ENCODE peak calls at places on chromosomes 12 and 14, in eight cellular contexts. One of them, this sample, is unnamed.

GRCh38 chr12:74985986-74986319 is 223.7 kb downstream of the KCNC2 start:
- DNase-seq in right atrium auricular region: no peak
- DNase-seq in fibroblast of lung: no peak
- DNase-seq in cardiac fibroblast: no peak
- DNase-seq in AG04450: no peak
- DNase-seq in A673: no peak
- DNase-seq in foreskin fibroblast: no peak
- DNase-seq in kidney: peak; percentile 34
- DNase-seq in this sample: no peak

GRCh38 chr14:60807971-60808370 is 73.4 kb downstream of the MNAT1 start:
- DNase-seq in right atrium auricular region: no peak
- DNase-seq in fibroblast of lung: peak; percentile 16
- DNase-seq in cardiac fibroblast: peak; percentile 22
- DNase-seq in AG04450: no peak
- DNase-seq in A673: no peak
- DNase-seq in foreskin fibroblast: no peak
- DNase-seq in kidney: no peak
- DNase-seq in this sample: no peak

GRCh38 chr14:68278568-68279436 is 459.2 kb downstream of the RAD51B start:
- DNase-seq in right atrium auricular region: no peak
- DNase-seq in fibroblast of lung: peak; percentile 85
- DNase-seq in cardiac fibroblast: peak; percentile 54
- DNase-seq in AG04450: no peak
- DNase-seq in A673: no peak
- DNase-seq in foreskin fibroblast: peak; percentile 76
- DNase-seq in kidney: no peak
- DNase-seq in this sample: peak; percentile 36

GRCh38 chr14:62957562-62957961 is 87.7 kb downstream of the KCNH5 start:
- DNase-seq in right atrium auricular region: no peak
- DNase-seq in fibroblast of lung: peak; percentile 100
- DNase-seq in cardiac fibroblast: peak; percentile 96
- DNase-seq in AG04450: peak; percentile 94
- DNase-seq in A673: no peak
- DNase-seq in foreskin fibroblast: peak; percentile 92
- DNase-seq in kidney: no peak
- DNase-seq in this sample: no peak

GRCh38 chr14:94754391-94754942 is 15.4 kb downstream of the GSC start:
- DNase-seq in right atrium auricular region: no peak
- DNase-seq in fibroblast of lung: no peak
- DNase-seq in cardiac fibroblast: no peak
- DNase-seq in AG04450: no peak
- DNase-seq in A673: no peak
- DNase-seq in foreskin fibroblast: no peak
- DNase-seq in kidney: no peak
- DNase-seq in this sample: no peak

GRCh38 chr14:81938341-81938740 is 404.7 kb upstream of the SEL1L start:
- DNase-seq in right atrium auricular region: no peak
- DNase-seq in fibroblast of lung: no peak
- DNase-seq in cardiac fibroblast: no peak
- DNase-seq in AG04450: no peak
- DNase-seq in A673: no peak
- DNase-seq in foreskin fibroblast: no peak
- DNase-seq in kidney: no peak
- DNase-seq in this sample: no peak

GRCh38 chr12:15858348-15858747 is 23.8 kb upstream of the STRAP start:
- DNase-seq in right atrium auricular region: no peak
- DNase-seq in fibroblast of lung: no peak
- DNase-seq in cardiac fibroblast: no peak
- DNase-seq in AG04450: no peak
- DNase-seq in A673: peak; percentile 43
- DNase-seq in foreskin fibroblast: no peak
- DNase-seq in kidney: no peak
- DNase-seq in this sample: no peak

GRCh38 chr12:94616217-94616729 is 34.1 kb downstream of the TMCC3 start:
- DNase-seq in right atrium auricular region: no peak
- DNase-seq in fibroblast of lung: peak; percentile 21
- DNase-seq in cardiac fibroblast: no peak
- DNase-seq in AG04450: no peak
- DNase-seq in A673: no peak
- DNase-seq in foreskin fibroblast: peak; percentile 24
- DNase-seq in kidney: no peak
- DNase-seq in this sample: no peak

GRCh38 chr14:75822522-75823288 is 159.1 kb downstream of the TGFB3 start:
- DNase-seq in right atrium auricular region: no peak
- DNase-seq in fibroblast of lung: peak; percentile 93
- DNase-seq in cardiac fibroblast: peak; percentile 76
- DNase-seq in AG04450: peak; percentile 46
- DNase-seq in A673: no peak
- DNase-seq in foreskin fibroblast: peak; percentile 82
- DNase-seq in kidney: no peak
- DNase-seq in this sample: no peak

GRCh38 chr14:106790189-106791036 is 1264.0 kb downstream of the TMEM121 start:
- DNase-seq in right atrium auricular region: no peak
- DNase-seq in fibroblast of lung: no peak
- DNase-seq in cardiac fibroblast: peak; percentile 15
- DNase-seq in AG04450: no peak
- DNase-seq in A673: peak; percentile 73
- DNase-seq in foreskin fibroblast: no peak
- DNase-seq in kidney: peak; percentile 79
- DNase-seq in this sample: peak; percentile 89

GRCh38 chr14:65575389-65575788 is 162.9 kb downstream of the FUT8 start:
- DNase-seq in right atrium auricular region: no peak
- DNase-seq in fibroblast of lung: no peak
- DNase-seq in cardiac fibroblast: no peak
- DNase-seq in AG04450: no peak
- DNase-seq in A673: no peak
- DNase-seq in foreskin fibroblast: no peak
- DNase-seq in kidney: no peak
- DNase-seq in this sample: no peak

GRCh38 chr14:32808574-32809098 is 130.0 kb upstream of the NPAS3 start:
- DNase-seq in right atrium auricular region: no peak
- DNase-seq in fibroblast of lung: peak; percentile 69
- DNase-seq in cardiac fibroblast: peak; percentile 69
- DNase-seq in AG04450: no peak
- DNase-seq in A673: peak; percentile 55
- DNase-seq in foreskin fibroblast: peak; percentile 59
- DNase-seq in kidney: no peak
- DNase-seq in this sample: no peak

GRCh38 chr12:38469689-38470088 is 153.1 kb downstream of the ALG10B start:
- DNase-seq in right atrium auricular region: no peak
- DNase-seq in fibroblast of lung: no peak
- DNase-seq in cardiac fibroblast: no peak
- DNase-seq in AG04450: no peak
- DNase-seq in A673: no peak
- DNase-seq in foreskin fibroblast: no peak
- DNase-seq in kidney: no peak
- DNase-seq in this sample: no peak

GRCh38 chr14:95609398-95609990 is 74.6 kb downstream of the GLRX5 start:
- DNase-seq in right atrium auricular region: no peak
- DNase-seq in fibroblast of lung: no peak
- DNase-seq in cardiac fibroblast: peak; percentile 29
- DNase-seq in AG04450: no peak
- DNase-seq in A673: peak; percentile 79
- DNase-seq in foreskin fibroblast: peak; percentile 38
- DNase-seq in kidney: no peak
- DNase-seq in this sample: no peak

GRCh38 chr12:93425736-93426363 is 15.9 kb downstream of the UBE2N start:
- DNase-seq in right atrium auricular region: no peak
- DNase-seq in fibroblast of lung: no peak
- DNase-seq in cardiac fibroblast: no peak
- DNase-seq in AG04450: no peak
- DNase-seq in A673: no peak
- DNase-seq in foreskin fibroblast: no peak
- DNase-seq in kidney: no peak
- DNase-seq in this sample: no peak

GRCh38 chr12:112716099-112717093 is 75.2 kb upstream of the RPH3A start:
- DNase-seq in right atrium auricular region: no peak
- DNase-seq in fibroblast of lung: no peak
- DNase-seq in cardiac fibroblast: peak; percentile 15
- DNase-seq in AG04450: no peak
- DNase-seq in A673: peak; percentile 42
- DNase-seq in foreskin fibroblast: no peak
- DNase-seq in kidney: no peak
- DNase-seq in this sample: no peak

GRCh38 chr12:51013441-51013840 is 12.7 kb downstream of the SLC11A2 start:
- DNase-seq in right atrium auricular region: no peak
- DNase-seq in fibroblast of lung: no peak
- DNase-seq in cardiac fibroblast: no peak
- DNase-seq in AG04450: no peak
- DNase-seq in A673: no peak
- DNase-seq in foreskin fibroblast: no peak
- DNase-seq in kidney: no peak
- DNase-seq in this sample: no peak
- H3K4me3 ChIP-seq in right atrium auricular region: no peak overlapping the region
- H3K4me3 ChIP-seq in fibroblast of lung: no peak overlapping the region
- H3K4me3 ChIP-seq in cardiac fibroblast: no peak overlapping the region
- H3K4me3 ChIP-seq in AG04450: no peak overlapping the region
- H3K4me3 ChIP-seq in A673: no peak overlapping the region
- H3K4me3 ChIP-seq in foreskin fibroblast: no peak overlapping the region
- H3K4me3 ChIP-seq in kidney: no peak overlapping the region
- H3K4me3 ChIP-seq in this sample: no peak overlapping the region

DNA sequence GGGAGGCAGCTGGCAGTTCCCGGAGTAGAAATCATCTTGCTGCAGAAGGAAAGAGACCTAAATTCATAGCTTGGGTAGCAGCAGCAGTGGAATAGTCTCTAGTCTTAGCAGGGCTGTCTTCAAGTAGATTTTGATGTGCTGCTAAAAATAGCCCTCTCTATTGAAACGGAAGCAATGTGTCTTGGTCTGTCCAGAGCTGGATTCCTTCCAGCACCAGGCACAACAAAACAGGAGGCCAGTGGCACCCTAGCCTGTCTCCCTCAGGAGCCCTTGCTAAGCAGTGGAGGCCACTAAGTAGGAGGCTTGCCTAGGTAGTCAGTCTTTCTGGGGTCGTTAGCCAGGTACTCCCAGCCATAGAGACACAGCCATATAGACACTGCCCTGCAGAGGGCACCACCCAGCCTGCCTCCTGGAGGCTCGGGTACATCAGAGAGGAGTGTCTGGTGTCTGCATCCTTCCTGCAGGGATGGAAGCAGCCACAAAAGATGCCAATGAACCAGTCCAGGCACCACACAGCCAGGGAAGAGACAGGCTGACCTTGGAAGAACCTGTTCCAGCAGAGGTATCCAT is 97.5 kb downstream of the CRACR2A start:
- DNase-seq in right atrium auricular region: no peak
- DNase-seq in fibroblast of lung: no peak
- DNase-seq in cardiac fibroblast: peak; percentile 25
- DNase-seq in AG04450: no peak
- DNase-seq in A673: peak; percentile 22
- DNase-seq in foreskin fibroblast: peak; percentile 40
- DNase-seq in kidney: no peak
- DNase-seq in this sample: no peak
- TF ChIP-seq CTCF in right atrium auricular region: no peak
- TF ChIP-seq CTCF in fibroblast of lung: peak; percentile 17
- TF ChIP-seq CTCF in cardiac fibroblast: peak; percentile 48
- TF ChIP-seq CTCF in AG04450: peak; percentile 38
- TF ChIP-seq CTCF in A673: peak; percentile 51
- TF ChIP-seq CTCF in foreskin fibroblast: peak; percentile 28
- TF ChIP-seq CTCF in kidney: no peak
- TF ChIP-seq CTCF in this sample: no peak

GRCh38 chr12:49187184-49187583 is 1.7 kb downstream of the TUBA1A start:
- DNase-seq in right atrium auricular region: peak; percentile 70
- DNase-seq in fibroblast of lung: peak; percentile 68
- DNase-seq in cardiac fibroblast: peak; percentile 62
- DNase-seq in AG04450: no peak
- DNase-seq in A673: peak; percentile 52
- DNase-seq in foreskin fibroblast: peak; percentile 74
- DNase-seq in kidney: no peak
- DNase-seq in this sample: peak; percentile 87

GRCh38 chr12:49190317-49190716 is 1.4 kb upstream of the TUBA1A start:
- DNase-seq in right atrium auricular region: no peak
- DNase-seq in fibroblast of lung: peak; percentile 30
- DNase-seq in cardiac fibroblast: no peak
- DNase-seq in AG04450: no peak
- DNase-seq in A673: no peak
- DNase-seq in foreskin fibroblast: no peak
- DNase-seq in kidney: no peak
- DNase-seq in this sample: no peak

GRCh38 chr12:49188205-49188915 is 520 bp downstream of the TUBA1A start:
- DNase-seq in right atrium auricular region: peak; percentile 85
- DNase-seq in fibroblast of lung: peak; percentile 54
- DNase-seq in cardiac fibroblast: peak; percentile 79
- DNase-seq in AG04450: no peak
- DNase-seq in A673: peak; percentile 81
- DNase-seq in foreskin fibroblast: peak; percentile 87
- DNase-seq in kidney: peak; percentile 94
- DNase-seq in this sample: peak; percentile 98

GRCh38 chr12:49188916-49189367 is at the start of gene TUBA1A:
- DNase-seq in right atrium auricular region: peak; percentile 98
- DNase-seq in fibroblast of lung: peak; percentile 100
- DNase-seq in cardiac fibroblast: peak; percentile 100
- DNase-seq in AG04450: peak; percentile 99
- DNase-seq in A673: peak; percentile 100
- DNase-seq in foreskin fibroblast: peak; percentile 99
- DNase-seq in kidney: peak; percentile 96
- DNase-seq in this sample: peak; percentile 98

GRCh38 chr12:49189731-49190314 is 943 bp upstream of the TUBA1A start:
- DNase-seq in right atrium auricular region: no peak
- DNase-seq in fibroblast of lung: peak; percentile 6
- DNase-seq in cardiac fibroblast: peak; percentile 22
- DNase-seq in AG04450: no peak
- DNase-seq in A673: no peak
- DNase-seq in foreskin fibroblast: no peak
- DNase-seq in kidney: no peak
- DNase-seq in this sample: peak; percentile 26
- H3K4me3 ChIP-seq in right atrium auricular region: peak overlapping the region; percentile 81
- H3K4me3 ChIP-seq in fibroblast of lung: peak overlapping the region; percentile 87
- H3K4me3 ChIP-seq in cardiac fibroblast: no peak overlapping the region
- H3K4me3 ChIP-seq in AG04450: peak overlapping the region; percentile 50
- H3K4me3 ChIP-seq in A673: peak overlapping the region; percentile 94
- H3K4me3 ChIP-seq in foreskin fibroblast: peak overlapping the region; percentile 79
- H3K4me3 ChIP-seq in kidney: peak overlapping the region; percentile 81
- H3K4me3 ChIP-seq in this sample: no peak overlapping the region

DNA sequence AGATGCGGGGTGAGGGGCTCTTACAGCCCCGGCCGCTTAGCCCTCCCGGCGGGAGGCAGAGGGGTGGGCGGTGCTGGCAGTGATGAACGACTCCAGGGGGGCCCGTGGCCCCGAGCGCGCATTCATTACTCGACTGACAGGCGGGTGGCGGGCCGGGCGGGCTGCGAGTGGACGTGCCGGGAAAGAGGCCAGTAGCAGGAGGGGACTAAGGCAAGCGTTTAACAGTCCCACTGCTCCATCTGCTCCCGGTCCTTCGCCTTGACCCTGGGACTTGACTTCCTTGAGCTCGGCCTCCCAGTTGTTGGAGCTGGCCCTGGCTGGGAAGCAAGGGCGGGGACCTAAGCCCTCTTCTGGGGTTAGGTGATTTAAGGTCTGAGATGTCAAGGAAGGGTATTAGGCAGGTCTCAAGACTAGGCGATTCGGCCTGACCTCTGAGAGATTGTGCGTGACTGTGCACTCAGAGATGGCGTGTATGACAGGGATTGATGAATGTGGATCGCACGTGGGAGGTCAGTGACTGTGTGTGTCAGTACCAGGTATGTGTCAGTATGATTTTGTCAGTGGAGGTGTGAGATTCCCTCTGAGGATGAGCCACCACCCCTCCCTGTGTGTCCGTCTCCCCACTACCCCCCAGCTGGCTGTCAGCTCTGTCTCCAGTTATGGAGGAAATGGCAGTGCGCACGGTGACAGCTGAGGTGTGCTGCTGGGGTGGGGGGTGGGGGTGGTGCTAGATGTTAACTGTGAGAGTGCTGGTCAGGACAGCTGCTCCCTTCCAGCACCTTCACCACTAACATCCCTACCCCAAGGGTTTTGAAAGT is 3.6 kb upstream of the DNAJC22 start:
- DNase-seq in right atrium auricular region: no peak
- DNase-seq in fibroblast of lung: no peak
- DNase-seq in cardiac fibroblast: no peak
- DNase-seq in AG04450: no peak
- DNase-seq in A673: no peak
- DNase-seq in foreskin fibroblast: no peak
- DNase-seq in kidney: peak; percentile 85
- DNase-seq in this sample: peak; percentile 86
- TF ChIP-seq CTCF in right atrium auricular region: no peak
- TF ChIP-seq CTCF in fibroblast of lung: no peak
- TF ChIP-seq CTCF in cardiac fibroblast: no peak
- TF ChIP-seq CTCF in AG04450: no peak
- TF ChIP-seq CTCF in A673: no peak
- TF ChIP-seq CTCF in foreskin fibroblast: no peak
- TF ChIP-seq CTCF in kidney: no peak
- TF ChIP-seq CTCF in this sample: no peak